ENCODE peak calls at places on chromosomes 6 and 20, in five cellular contexts. M is activated CD4-positive, alpha-beta T cell treated with anti-CD3 and anti-CD28 coated beads for 24 hours; U is T-helper 1 cell; K is mesothelial cell of epicardium; S is T-helper 2 cell. Z is an unnamed sample.

GRCh38 chr6:15338462-15338861 is 92.6 kb downstream of the JARID2 start:
- DNase-seq in M (no peak), K (no peak), U (no peak), S (no peak), Z (no peak)

GRCh38 chr6:89023591-89024441 is 56.7 kb upstream of the PNRC1 start:
- DNase-seq in U (no peak), K (no peak), M (no peak), S (no peak), Z (no peak)

GRCh38 chr6:169907419-169908115 is 156.1 kb downstream of the ERMARD start:
- DNase-seq in S (no peak), K (no peak), M (no peak), U (no peak), Z (no peak)

GRCh38 chr6:138278326-138278725 is 60.0 kb upstream of the PBOV1 start:
- DNase-seq in K (no peak), U (no peak), M (no peak), S (no peak), Z (no peak)

GRCh38 chr20:10654630-10655029 is 19.2 kb downstream of the JAG1 start:
- DNase-seq in K (no peak), U (no peak), S (no peak), M (no peak), Z (peak)

GRCh38 chr6:161373905-161374451 is 100.1 kb upstream of the AGPAT4 start:
- DNase-seq in K (no peak), M (peak), S (no peak), U (no peak), Z (peak)

GRCh38 chr6:158963020-158963808 is 36.8 kb downstream of the RSPH3 start:
- DNase-seq in U (no peak), S (no peak), M (no peak), K (no peak), Z (no peak)

GRCh38 chr6:3808759-3809514 is 40.2 kb upstream of the FAM50B start:
- DNase-seq in S (no peak), K (no peak), U (no peak), M (no peak), Z (no peak)

GRCh38 chr20:14142964-14143627 is 147.8 kb downstream of the MACROD2 start:
- DNase-seq in K (no peak), S (no peak), M (no peak), U (no peak), Z (no peak)

GRCh38 chr6:5423251-5423650 is 161.9 kb downstream of the FARS2 start:
- DNase-seq in U (no peak), M (no peak), K (no peak), S (no peak), Z (no peak)

GRCh38 chr20:19934792-19935491 is 82.2 kb upstream of the NAA20 start:
- DNase-seq in U (no peak), S (no peak), M (no peak), K (no peak), Z (no peak)

GRCh38 chr20:577167-577791 is 32.8 kb downstream of the TCF15 start:
- DNase-seq in K (no peak), M (no peak), U (no peak), S (no peak), Z (no peak)

GRCh38 chr20:17525650-17526049 is 5.5 kb downstream of the BFSP1 start:
- DNase-seq in U (no peak), M (no peak), K (no peak), S (no peak), Z (no peak)

GRCh38 chr20:49349078-49349477 is 71.2 kb upstream of the ZNFX1 start:
- DNase-seq in M (no peak), S (no peak), U (no peak), K (no peak), Z (no peak)

GRCh38 chr6:19723533-19723932 is 113.6 kb upstream of the ID4 start:
- DNase-seq in M (no peak), U (no peak), S (no peak), K (no peak), Z (no peak)

GRCh38 chr6:20712011-20712410 is 177.8 kb downstream of the CDKAL1 start:
- DNase-seq in S (no peak), M (no peak), U (no peak), K (no peak), Z (no peak)

GRCh38 chr6:167336818-167337217 is 11.9 kb downstream of the TTLL2 start:
- DNase-seq in S (no peak), M (no peak), U (no peak), K (no peak), Z (no peak)

GRCh38 chr6:43627008-43627825 is 1.8 kb downstream of the GTPBP2 start:
- DNase-seq in S (no peak), U (no peak), M (no peak), K (no peak), Z (no peak)

GRCh38 chr6:124683507-124683906 is 278.7 kb upstream of the RNF217 start:
- DNase-seq in U (no peak), M (no peak), K (no peak), S (no peak), Z (no peak)

GRCh38 chr20:10315138-10315537 is 96.5 kb downstream of the SNAP25 start:
- DNase-seq in M (no peak), U (no peak), S (no peak), K (no peak), Z (no peak)

GRCh38 chr6:146543211-146543939 is at the start of gene RAB32:
- DNase-seq in M (no peak), S (no peak), K (peak), U (no peak), Z (no peak)

GRCh38 chr20:9392892-9393857 is 121.2 kb upstream of the LAMP5 start:
- DNase-seq in S (no peak), M (no peak), U (no peak), K (no peak), Z (no peak)

GRCh38 chr6:139325686-139326085 is 33.9 kb upstream of the TXLNB start:
- DNase-seq in S (no peak), M (no peak), K (no peak), U (no peak), Z (no peak)

GRCh38 chr20:50298554-50299324 is 108.1 kb downstream of the CEBPB start:
- DNase-seq in M (no peak), K (no peak), S (no peak), U (no peak), Z (no peak)

GRCh38 chr6:125906158-125906998 is 50.2 kb upstream of the HINT3 start:
- DNase-seq in M (peak), K (no peak), S (no peak), U (peak), Z (no peak)

GRCh38 chr6:13305791-13306190 is 22.5 kb downstream of the TBC1D7 start:
- DNase-seq in U (no peak), K (no peak), M (no peak), S (no peak), Z (no peak)

GRCh38 chr20:52340036-52340634 is 148.6 kb upstream of the ZFP64 start:
- DNase-seq in S (no peak), K (no peak), U (no peak), M (no peak), Z (no peak)

GRCh38 chr6:135062735-135063134 is 8.1 kb upstream of the HBS1L start:
- DNase-seq in S (no peak), K (no peak), M (no peak), U (no peak), Z (peak)

GRCh38 chr20:50215101-50215500 is 24.5 kb downstream of the CEBPB start:
- DNase-seq in M (no peak), S (no peak), U (no peak), K (no peak), Z (no peak)

GRCh38 chr20:2756056-2756611 is 44.3 kb downstream of the CPXM1 start:
- DNase-seq in S (no peak), M (no peak), U (no peak), K (no peak), Z (no peak)

GRCh38 chr6:3209114-3210023 is 18.1 kb downstream of the TUBB2B start:
- DNase-seq in K (no peak), M (peak), S (no peak), U (no peak), Z (no peak)

GRCh38 chr6:116444092-116444491 is 17.1 kb upstream of the CALHM6 start:
- DNase-seq in U (no peak), M (no peak), S (no peak), K (no peak), Z (no peak)

GRCh38 chr6:113102761-113103160 is 754.4 kb upstream of the MARCKS start:
- DNase-seq in S (no peak), K (no peak), M (no peak), U (no peak), Z (no peak)